ENCODE peak calls at places on chromosomes 16 and 17, in five cellular contexts. E is HCT116, M is H1, O is K562, V is SK-N-SH. Y is an unnamed sample.

GRCh38 chr16:27529962-27530361 is 19.8 kb downstream of the GTF3C1 start:
- DNase-seq in M (no peak), E (no peak), V (no peak), O (no peak), Y (no peak)

GRCh38 chr16:9012848-9013507 is 49.3 kb upstream of the USP7 start:
- DNase-seq in O (no peak), E (no peak), M (peak), V (peak), Y (no peak)

GRCh38 chr16:27355610-27356009 is 41.8 kb downstream of the IL4R start:
- DNase-seq in M (peak), O (peak), E (peak), V (no peak), Y (peak)

GRCh38 chr17:8869416-8869815 is 1.9 kb upstream of the PIK3R6 start:
- DNase-seq in V (no peak), M (no peak), O (no peak), E (no peak), Y (no peak)

GRCh38 chr17:59829217-59830006 is 63.3 kb downstream of the TUBD1 start:
- DNase-seq in E (peak), V (peak), O (peak), M (no peak), Y (no peak)

GRCh38 chr16:27952811-27953210 is 110.7 kb downstream of the GSG1L start:
- DNase-seq in E (no peak), O (no peak), V (no peak), M (no peak), Y (no peak)

GRCh38 chr16:78460428-78460827 is 361.0 kb downstream of the WWOX start:
- DNase-seq in V (no peak), E (no peak), O (no peak), M (no peak), Y (peak)

GRCh38 chr16:86497551-86498021 is 12.7 kb upstream of the FOXF1 start:
- DNase-seq in O (no peak), V (no peak), E (no peak), M (no peak), Y (no peak)

GRCh38 chr17:48239603-48239995 is 132.0 kb downstream of the SNX11 start:
- DNase-seq in O (no peak), V (no peak), M (no peak), E (no peak), Y (no peak)

GRCh38 chr17:8563981-8564602 is 66.4 kb downstream of the MYH10 start:
- DNase-seq in O (no peak), V (no peak), M (no peak), E (no peak), Y (no peak)

GRCh38 chr17:56099649-56100048 is 53.6 kb upstream of the ANKFN1 start:
- DNase-seq in M (no peak), V (no peak), O (no peak), E (no peak), Y (no peak)
- TF ChIP-seq JUND in M (no peak), V (no peak), O (no peak), E (no peak), Y (no peak)

GRCh38 chr17:61238455-61238933 is 161.1 kb upstream of the TBX2 start:
- DNase-seq in V (peak), O (no peak), M (no peak), E (no peak), Y (no peak)
- TF ChIP-seq JUND in V (no peak), O (no peak), M (no peak), E (no peak), Y (no peak)

DNA sequence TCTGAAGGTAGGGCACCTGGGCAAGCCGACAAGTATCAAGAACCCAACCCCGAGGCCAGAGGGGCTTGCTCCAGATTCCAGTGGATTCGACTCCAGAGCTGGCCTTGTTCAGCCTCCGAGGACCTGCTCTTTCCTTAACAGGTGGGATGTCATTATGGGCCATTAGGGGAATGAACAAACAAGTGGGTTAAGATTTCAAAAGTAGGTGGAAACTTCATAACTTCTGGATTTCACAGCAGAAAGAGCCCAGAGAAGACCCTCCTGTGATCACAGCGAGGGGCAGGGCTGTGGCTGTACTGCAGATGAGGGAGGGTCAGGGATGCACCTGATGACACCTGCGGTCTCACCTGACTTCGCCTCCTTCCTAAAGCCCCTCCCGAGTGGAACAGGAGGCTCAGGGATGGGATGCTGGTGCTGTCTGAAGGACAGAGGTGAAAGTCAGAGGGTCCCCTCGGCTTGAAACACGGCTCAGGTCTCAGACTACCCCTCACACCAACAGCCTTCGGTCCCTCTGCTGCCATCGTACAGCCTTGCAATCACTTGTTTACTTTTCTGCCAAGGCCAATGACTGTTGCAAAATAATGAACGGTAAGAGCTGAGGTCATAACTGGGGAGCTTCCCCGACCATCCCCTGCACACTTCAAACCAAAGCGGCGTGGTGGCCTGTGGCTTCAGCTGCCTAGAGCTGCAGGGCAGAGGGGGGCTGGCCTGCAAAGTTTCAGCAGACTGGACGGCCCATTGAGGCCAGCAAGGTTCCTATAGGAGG is 5.5 kb downstream of the PAM16 start:
- DNase-seq in O (no peak), M (no peak), V (no peak), E (no peak), Y (no peak)
- TF ChIP-seq JUND in O (no peak), M (no peak), V (no peak), E (no peak), Y (no peak)

GRCh38 chr17:14396542-14396941 is 95.7 kb downstream of the HS3ST3B1 start:
- DNase-seq in M (no peak), E (no peak), V (no peak), O (no peak), Y (no peak)

GRCh38 chr17:14393723-14394122 is 92.8 kb downstream of the HS3ST3B1 start:
- DNase-seq in E (no peak), M (no peak), V (no peak), O (no peak), Y (no peak)

GRCh38 chr17:14389656-14390055 is 88.8 kb downstream of the HS3ST3B1 start:
- DNase-seq in O (no peak), M (no peak), E (no peak), V (no peak), Y (no peak)

GRCh38 chr17:14398766-14399165 is 97.9 kb downstream of the HS3ST3B1 start:
- DNase-seq in M (no peak), E (no peak), O (no peak), V (no peak), Y (no peak)

DNA sequence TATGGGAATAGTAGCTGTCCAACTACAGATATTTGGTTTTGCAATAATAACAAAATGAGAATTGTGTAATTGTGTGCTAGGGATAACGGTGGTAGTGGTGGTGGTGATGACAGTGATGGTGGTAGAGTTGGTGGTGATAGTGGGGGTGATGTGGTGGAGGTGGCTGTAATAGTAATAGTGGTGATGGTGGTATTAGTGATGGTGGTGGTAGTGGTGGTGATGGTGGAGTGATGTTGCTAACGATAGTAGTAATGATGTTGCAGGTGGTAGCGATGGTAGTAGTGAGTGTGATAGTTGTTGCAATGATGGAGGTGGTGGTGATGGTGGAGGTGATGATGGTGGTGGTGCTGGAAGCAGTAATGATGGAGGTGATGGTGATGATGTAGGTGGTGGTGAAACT is 94.4 kb downstream of the HS3ST3B1 start:
- DNase-seq in V (no peak), E (no peak), M (no peak), O (no peak), Y (no peak)
- TF ChIP-seq JUND in V (no peak), E (no peak), M (no peak), O (no peak), Y (no peak)

DNA sequence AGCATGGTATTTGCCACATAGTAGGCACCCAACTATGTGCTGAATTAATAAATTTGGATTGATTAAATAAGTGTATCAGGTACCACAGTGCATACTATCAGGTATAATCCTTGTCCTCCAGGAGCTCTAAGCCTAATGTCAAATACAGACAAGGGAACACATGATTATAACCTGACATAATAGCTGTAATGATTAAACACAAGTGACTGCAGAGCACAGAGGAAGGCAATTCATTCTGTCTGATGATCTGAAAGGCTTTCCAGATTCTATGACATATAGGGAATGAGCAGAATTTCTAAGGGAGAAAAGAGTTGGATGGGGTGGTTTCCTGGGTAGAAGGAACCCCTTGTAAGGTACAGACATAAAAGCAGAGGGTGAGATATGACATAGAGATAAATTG is 273.5 kb downstream of the KIF2B start:
- DNase-seq in O (no peak), E (no peak), V (no peak), M (no peak), Y (no peak)
- TF ChIP-seq JUND in O (no peak), E (no peak), V (no peak), M (no peak), Y (no peak)

GRCh38 chr16:46658925-46659324 is 30.1 kb downstream of the VPS35 start:
- DNase-seq in O (no peak), V (no peak), E (no peak), M (no peak), Y (no peak)
- TF ChIP-seq JUND in O (no peak), V (no peak), E (no peak), M (no peak), Y (no peak)

Y was measured in T47D.